ENCODE peak calls at places on chromosomes 1 and 21, in eight cellular contexts. One of them, this sample, is unnamed.

GRCh38 chr1:92411511-92411910 is 75.2 kb downstream of the GFI1 start:
- DNase-seq in activated effector memory CD4-positive, alpha-beta T cell treated with Interleukin-2 at 50 U/mL for 16 hours: no peak
- DNase-seq in naive thymus-derived CD4-positive, alpha-beta T cell: no peak
- DNase-seq in tibial artery: no peak
- DNase-seq in activated CD4-positive, alpha-beta T cell treated with anti-CD3 and anti-CD28 coated beads for 24 hours: no peak
- DNase-seq in pons: no peak
- DNase-seq in astrocyte of the spinal cord: peak
- DNase-seq in BJ: peak
- DNase-seq in this sample: peak

GRCh38 chr1:201354151-201354900 is 23.2 kb downstream of the TNNT2 start:
- DNase-seq in naive thymus-derived CD4-positive, alpha-beta T cell: no peak
- DNase-seq in activated CD4-positive, alpha-beta T cell treated with anti-CD3 and anti-CD28 coated beads for 24 hours: no peak
- DNase-seq in pons: no peak
- DNase-seq in activated effector memory CD4-positive, alpha-beta T cell treated with Interleukin-2 at 50 U/mL for 16 hours: no peak
- DNase-seq in BJ: no peak
- DNase-seq in astrocyte of the spinal cord: no peak
- DNase-seq in tibial artery: no peak
- DNase-seq in this sample: no peak

GRCh38 chr1:202189012-202189790 is 4.4 kb upstream of the LGR6 start:
- DNase-seq in tibial artery: peak
- DNase-seq in BJ: no peak
- DNase-seq in activated CD4-positive, alpha-beta T cell treated with anti-CD3 and anti-CD28 coated beads for 24 hours: peak
- DNase-seq in astrocyte of the spinal cord: peak
- DNase-seq in naive thymus-derived CD4-positive, alpha-beta T cell: peak
- DNase-seq in pons: peak
- DNase-seq in activated effector memory CD4-positive, alpha-beta T cell treated with Interleukin-2 at 50 U/mL for 16 hours: peak
- DNase-seq in this sample: peak

GRCh38 chr1:38068220-38068979 is 21.8 kb upstream of the POU3F1 start:
- DNase-seq in BJ: no peak
- DNase-seq in tibial artery: no peak
- DNase-seq in astrocyte of the spinal cord: no peak
- DNase-seq in activated CD4-positive, alpha-beta T cell treated with anti-CD3 and anti-CD28 coated beads for 24 hours: no peak
- DNase-seq in activated effector memory CD4-positive, alpha-beta T cell treated with Interleukin-2 at 50 U/mL for 16 hours: no peak
- DNase-seq in pons: no peak
- DNase-seq in naive thymus-derived CD4-positive, alpha-beta T cell: no peak
- DNase-seq in this sample: no peak

GRCh38 chr1:102891868-102892625 is 216.3 kb downstream of the COL11A1 start:
- DNase-seq in naive thymus-derived CD4-positive, alpha-beta T cell: no peak
- DNase-seq in BJ: peak
- DNase-seq in tibial artery: no peak
- DNase-seq in astrocyte of the spinal cord: peak
- DNase-seq in activated effector memory CD4-positive, alpha-beta T cell treated with Interleukin-2 at 50 U/mL for 16 hours: no peak
- DNase-seq in pons: no peak
- DNase-seq in activated CD4-positive, alpha-beta T cell treated with anti-CD3 and anti-CD28 coated beads for 24 hours: no peak
- DNase-seq in this sample: peak

GRCh38 chr1:100428160-100428559 is 75.9 kb downstream of the CDC14A start:
- DNase-seq in BJ: no peak
- DNase-seq in activated effector memory CD4-positive, alpha-beta T cell treated with Interleukin-2 at 50 U/mL for 16 hours: no peak
- DNase-seq in naive thymus-derived CD4-positive, alpha-beta T cell: no peak
- DNase-seq in astrocyte of the spinal cord: no peak
- DNase-seq in pons: no peak
- DNase-seq in activated CD4-positive, alpha-beta T cell treated with anti-CD3 and anti-CD28 coated beads for 24 hours: no peak
- DNase-seq in tibial artery: no peak
- DNase-seq in this sample: no peak

GRCh38 chr1:161019767-161020572 is 982 bp downstream of the F11R start:
- DNase-seq in astrocyte of the spinal cord: no peak
- DNase-seq in tibial artery: no peak
- DNase-seq in activated CD4-positive, alpha-beta T cell treated with anti-CD3 and anti-CD28 coated beads for 24 hours: no peak
- DNase-seq in naive thymus-derived CD4-positive, alpha-beta T cell: no peak
- DNase-seq in pons: peak
- DNase-seq in BJ: no peak
- DNase-seq in activated effector memory CD4-positive, alpha-beta T cell treated with Interleukin-2 at 50 U/mL for 16 hours: no peak
- DNase-seq in this sample: peak

GRCh38 chr1:179707406-179707805 is 35.7 kb upstream of the FAM163A start:
- DNase-seq in tibial artery: no peak
- DNase-seq in BJ: no peak
- DNase-seq in astrocyte of the spinal cord: no peak
- DNase-seq in activated CD4-positive, alpha-beta T cell treated with anti-CD3 and anti-CD28 coated beads for 24 hours: no peak
- DNase-seq in activated effector memory CD4-positive, alpha-beta T cell treated with Interleukin-2 at 50 U/mL for 16 hours: no peak
- DNase-seq in naive thymus-derived CD4-positive, alpha-beta T cell: no peak
- DNase-seq in pons: no peak
- DNase-seq in this sample: no peak

GRCh38 chr21:33543505-33544129 is 779 bp downstream of the SON start:
- DNase-seq in activated CD4-positive, alpha-beta T cell treated with anti-CD3 and anti-CD28 coated beads for 24 hours: peak
- DNase-seq in BJ: no peak
- DNase-seq in naive thymus-derived CD4-positive, alpha-beta T cell: peak
- DNase-seq in astrocyte of the spinal cord: no peak
- DNase-seq in pons: peak
- DNase-seq in tibial artery: peak
- DNase-seq in activated effector memory CD4-positive, alpha-beta T cell treated with Interleukin-2 at 50 U/mL for 16 hours: no peak
- DNase-seq in this sample: no peak

GRCh38 chr1:236417325-236417724 is 23.2 kb downstream of the EDARADD start:
- DNase-seq in activated CD4-positive, alpha-beta T cell treated with anti-CD3 and anti-CD28 coated beads for 24 hours: no peak
- DNase-seq in activated effector memory CD4-positive, alpha-beta T cell treated with Interleukin-2 at 50 U/mL for 16 hours: no peak
- DNase-seq in tibial artery: no peak
- DNase-seq in BJ: no peak
- DNase-seq in pons: no peak
- DNase-seq in astrocyte of the spinal cord: no peak
- DNase-seq in naive thymus-derived CD4-positive, alpha-beta T cell: no peak
- DNase-seq in this sample: no peak

GRCh38 chr21:16086936-16087335 is 357.2 kb downstream of the USP25 start:
- DNase-seq in naive thymus-derived CD4-positive, alpha-beta T cell: no peak
- DNase-seq in activated CD4-positive, alpha-beta T cell treated with anti-CD3 and anti-CD28 coated beads for 24 hours: no peak
- DNase-seq in BJ: no peak
- DNase-seq in activated effector memory CD4-positive, alpha-beta T cell treated with Interleukin-2 at 50 U/mL for 16 hours: no peak
- DNase-seq in tibial artery: no peak
- DNase-seq in astrocyte of the spinal cord: no peak
- DNase-seq in pons: peak
- DNase-seq in this sample: no peak

GRCh38 chr1:178933709-178934573 is 63.1 kb upstream of the ANGPTL1 start:
- DNase-seq in activated effector memory CD4-positive, alpha-beta T cell treated with Interleukin-2 at 50 U/mL for 16 hours: no peak
- DNase-seq in activated CD4-positive, alpha-beta T cell treated with anti-CD3 and anti-CD28 coated beads for 24 hours: no peak
- DNase-seq in naive thymus-derived CD4-positive, alpha-beta T cell: no peak
- DNase-seq in pons: no peak
- DNase-seq in tibial artery: no peak
- DNase-seq in BJ: no peak
- DNase-seq in astrocyte of the spinal cord: no peak
- DNase-seq in this sample: no peak

GRCh38 chr1:52544665-52545525 is 8.0 kb downstream of the TUT4 start:
- DNase-seq in naive thymus-derived CD4-positive, alpha-beta T cell: no peak
- DNase-seq in activated effector memory CD4-positive, alpha-beta T cell treated with Interleukin-2 at 50 U/mL for 16 hours: no peak
- DNase-seq in tibial artery: no peak
- DNase-seq in astrocyte of the spinal cord: no peak
- DNase-seq in BJ: no peak
- DNase-seq in pons: no peak
- DNase-seq in activated CD4-positive, alpha-beta T cell treated with anti-CD3 and anti-CD28 coated beads for 24 hours: no peak
- DNase-seq in this sample: no peak

GRCh38 chr1:26330276-26330675 is 12.5 kb downstream of the CD52 start:
- DNase-seq in activated CD4-positive, alpha-beta T cell treated with anti-CD3 and anti-CD28 coated beads for 24 hours: no peak
- DNase-seq in astrocyte of the spinal cord: no peak
- DNase-seq in naive thymus-derived CD4-positive, alpha-beta T cell: no peak
- DNase-seq in pons: no peak
- DNase-seq in BJ: no peak
- DNase-seq in activated effector memory CD4-positive, alpha-beta T cell treated with Interleukin-2 at 50 U/mL for 16 hours: no peak
- DNase-seq in tibial artery: no peak
- DNase-seq in this sample: no peak